ENCODE peak calls at places on chromosomes 1 and 21, in six cellular contexts. D is psoas muscle, E is NCI-H460, C is activated T-cell treated with anti-CD3 and anti-CD28 coated beads for 1 hour, A is astrocyte, T is NCI-H2081. X is an unnamed sample.
A peak's percentile ranks its signal among the peaks of the same experiment; 100 is the strongest.

GRCh38 chr1:79188371-79188770 is 181.8 kb upstream of the ADGRL4 start:
- DNase-seq in E (no peak), C (no peak), D (no peak), A (peak; percentile 49), T (peak; percentile 3), X (no peak)

GRCh38 chr21:34201001-34201400 is 127.6 kb downstream of the MRPS6 start:
- DNase-seq in E (no peak), A (no peak), C (no peak), D (no peak), T (no peak), X (no peak)

GRCh38 chr1:227948493-227949260 is 945 bp upstream of the WNT9A start:
- DNase-seq in C (no peak), A (no peak), D (peak; percentile 54), T (no peak), E (no peak), X (no peak)

GRCh38 chr1:203404546-203404945 is 53.6 kb upstream of the FMOD start:
- DNase-seq in T (no peak), A (no peak), C (no peak), E (no peak), D (no peak), X (no peak)

GRCh38 chr1:34404837-34405236 is 228.1 kb downstream of the C1orf94 start:
- DNase-seq in E (no peak), T (no peak), D (no peak), A (no peak), C (no peak), X (no peak)

GRCh38 chr1:245440933-245441332 is 286.1 kb downstream of the KIF26B start:
- DNase-seq in A (no peak), D (no peak), C (no peak), E (no peak), T (no peak), X (no peak)

GRCh38 chr21:35027558-35028450 is 21.3 kb downstream of the RUNX1 start:
- DNase-seq in E (no peak), T (no peak), D (no peak), A (no peak), C (no peak), X (no peak)

GRCh38 chr1:219876798-219877209 is 51.6 kb downstream of the SLC30A10 start:
- DNase-seq in E (peak; percentile 16), T (no peak), A (no peak), C (no peak), D (no peak), X (no peak)

GRCh38 chr1:82152356-82153281 is 351.9 kb downstream of the ADGRL2 start:
- DNase-seq in E (no peak), A (no peak), D (no peak), C (no peak), T (peak; percentile 8), X (no peak)

GRCh38 chr1:111251570-111251969 is 24.1 kb downstream of the CHI3L2 start:
- DNase-seq in C (no peak), D (no peak), A (no peak), T (no peak), E (no peak), X (peak; percentile 68)

GRCh38 chr1:222224576-222224975 is 323.3 kb downstream of the HHIPL2 start:
- DNase-seq in A (peak; percentile 4), E (no peak), D (no peak), T (no peak), C (no peak), X (no peak)

GRCh38 chr21:41742073-41742875 is 24.6 kb downstream of the RIPK4 start:
- DNase-seq in T (no peak), C (no peak), D (peak; percentile 30), E (no peak), A (no peak), X (no peak)

GRCh38 chr1:147079400-147080012 is 92.8 kb downstream of the PRKAB2 start:
- DNase-seq in C (no peak), E (no peak), T (no peak), A (no peak), D (no peak), X (no peak)

X was measured in pons.